ENCODE peak calls at places on chromosomes 2 and 18, in six cellular contexts. P is activated T-cell treated with anti-CD3 and anti-CD28 coated beads for 48 hours, J is MV-4-11, X is Kasumi-1, N is mucosa of gallbladder, R is NCI-H1105. T is an unnamed sample.

GRCh38 chr2:45692566-45692965 is 41.1 kb downstream of the PRKCE start:
- DNase-seq in P (no peak), R (no peak), X (no peak), N (no peak), J (no peak), T (no peak)

GRCh38 chr18:34458371-34458770 is 233.7 kb upstream of the NOL4 start:
- DNase-seq in N (no peak), J (peak; percentile 7), P (no peak), X (no peak), R (no peak), T (no peak)

GRCh38 chr2:187509667-187510417 is 44.4 kb downstream of the TFPI start:
- DNase-seq in X (peak; percentile 47), R (no peak), N (no peak), J (peak; percentile 84), P (no peak), T (no peak)

GRCh38 chr18:67525328-67526110 is 9.0 kb upstream of the DSEL start:
- DNase-seq in J (no peak), P (no peak), R (no peak), N (peak; percentile 83), X (no peak), T (peak; percentile 68)

GRCh38 chr18:63043516-63043915 is 276.1 kb downstream of the BCL2 start:
- DNase-seq in J (no peak), P (no peak), R (no peak), N (no peak), X (no peak), T (no peak)

GRCh38 chr2:154616659-154617058 is 81.8 kb upstream of the KCNJ3 start:
- DNase-seq in R (no peak), J (no peak), P (no peak), N (no peak), X (no peak), T (no peak)

GRCh38 chr2:97267411-97268074 is 154.6 kb downstream of the ANKRD36 start:
- DNase-seq in J (no peak), R (no peak), P (no peak), X (no peak), N (peak; percentile 10), T (peak; percentile 51)

GRCh38 chr2:103789716-103790085 is 1027.9 kb downstream of the TMEM182 start:
- DNase-seq in X (no peak), P (no peak), J (no peak), N (no peak), R (no peak), T (no peak)

GRCh38 chr18:76456018-76456750 is 38.9 kb downstream of the ZNF516 start:
- DNase-seq in J (no peak), R (no peak), P (no peak), X (no peak), N (no peak), T (no peak)

GRCh38 chr2:45319683-45320082 is 291.4 kb downstream of the SRBD1 start:
- DNase-seq in N (no peak), P (no peak), X (no peak), J (no peak), R (no peak), T (no peak)

GRCh38 chr18:76384861-76385680 is 110.0 kb downstream of the ZNF516 start:
- DNase-seq in P (no peak), N (no peak), X (no peak), R (no peak), J (no peak), T (no peak)

GRCh38 chr2:75491129-75491753 is 69.5 kb downstream of the EVA1A start:
- DNase-seq in P (no peak), J (no peak), N (no peak), R (no peak), X (no peak), T (no peak)

GRCh38 chr2:121880283-121880682 is 124.8 kb downstream of the TSN start:
- DNase-seq in X (no peak), P (no peak), J (no peak), N (no peak), R (no peak), T (no peak)

GRCh38 chr2:98175811-98176210 is 88.8 kb downstream of the VWA3B start:
- DNase-seq in R (no peak), P (no peak), N (no peak), X (no peak), J (no peak), T (peak; percentile 56)

GRCh38 chr2:61620244-61621159 is 82.3 kb upstream of the XPO1 start:
- DNase-seq in X (no peak), J (peak; percentile 39), P (no peak), R (no peak), N (no peak), T (no peak)

GRCh38 chr2:235676536-235676799 is 182.6 kb downstream of the AGAP1 start:
- DNase-seq in N (no peak), R (no peak), X (no peak), P (no peak), J (no peak), T (no peak)

GRCh38 chr2:190786404-190787166 is 94.0 kb upstream of the GLS start:
- DNase-seq in N (no peak), P (no peak), J (no peak), R (no peak), X (no peak), T (peak; percentile 45)

GRCh38 chr2:119240311-119241204 is 16.9 kb downstream of the STEAP3 start:
- DNase-seq in N (no peak), X (no peak), J (no peak), R (peak; percentile 84), P (no peak), T (peak; percentile 90)

GRCh38 chr18:79930020-79930642 is 21.3 kb downstream of the SLC66A2 start:
- DNase-seq in R (no peak), J (no peak), N (no peak), X (peak; percentile 34), P (no peak), T (no peak)

GRCh38 chr18:1708006-1708405 is 803.3 kb downstream of the ADCYAP1 start:
- DNase-seq in P (no peak), N (no peak), J (no peak), X (no peak), R (no peak), T (no peak)